ENCODE peak calls at places on chromosomes 3 and 15, in six cellular contexts. Z, O, K, Y, U and F are unnamed samples.

GRCh38 chr3:107913671-107914070 is 177.2 kb downstream of the CD47 start:
- DNase-seq in O (no peak), K (no peak), Z (no peak), Y (no peak), U (no peak), F (no peak)

GRCh38 chr3:42960282-42960681 is 18.8 kb upstream of the GASK1A start:
- DNase-seq in O (no peak), K (no peak), Y (no peak), U (no peak), Z (no peak), F (no peak)

GRCh38 chr3:197795200-197795599 is 4.1 kb downstream of the LRCH3 start:
- DNase-seq in O (no peak), U (peak; percentile 50), Z (no peak), Y (no peak), K (no peak), F (no peak)

GRCh38 chr3:117454236-117454635 is 744.7 kb downstream of the TUSC7 start:
- DNase-seq in O (no peak), Z (no peak), U (peak; percentile 4), K (no peak), Y (no peak), F (no peak)

GRCh38 chr3:107752202-107752990 is 229.6 kb downstream of the BBX start:
- DNase-seq in Z (peak; percentile 22), U (peak; percentile 50), O (no peak), Y (peak; percentile 18), K (no peak), F (no peak)

GRCh38 chr15:61141497-61142125 is 87.5 kb downstream of the RORA start:
- DNase-seq in U (no peak), K (no peak), O (no peak), Y (no peak), Z (no peak), F (no peak)

GRCh38 chr3:12959395-12959794 is 113.8 kb downstream of the IQSEC1 start:
- DNase-seq in Y (no peak), K (no peak), U (no peak), O (no peak), Z (no peak), F (no peak)

GRCh38 chr3:50340404-50341329 is at the start of gene RASSF1:
- DNase-seq in K (peak; percentile 67), Z (peak; percentile 86), O (no peak), Y (no peak), U (no peak), F (no peak)

GRCh38 chr3:183210862-183211341 is 42.2 kb upstream of the B3GNT5 start:
- DNase-seq in O (no peak), U (no peak), Z (no peak), Y (no peak), K (no peak), F (no peak)

GRCh38 chr15:35506272-35506870 is 39.6 kb downstream of the DPH6 start:
- DNase-seq in Z (no peak), O (no peak), Y (no peak), U (no peak), K (no peak), F (no peak)

GRCh38 chr3:192128922-192129321 is 598.4 kb downstream of the FGF12 start:
- DNase-seq in K (no peak), Y (no peak), U (no peak), O (no peak), Z (no peak), F (no peak)

GRCh38 chr15:57158589-57158988 is 217.7 kb upstream of the CGNL1 start:
- DNase-seq in Y (peak; percentile 75), Z (no peak), U (peak; percentile 13), O (peak; percentile 21), K (no peak), F (peak; percentile 41)

GRCh38 chr15:69031013-69032001 is 16.8 kb downstream of the NOX5 start:
- DNase-seq in Y (no peak), U (peak; percentile 82), Z (peak; percentile 45), K (no peak), O (no peak), F (no peak)

GRCh38 chr3:137709011-137709601 is 55.0 kb upstream of the SOX14 start:
- DNase-seq in Y (no peak), Z (no peak), K (no peak), O (no peak), U (peak; percentile 2), F (no peak)